ENCODE peak calls at places on chromosomes 5 and 9, in six cellular contexts. F is DND-41, P is MM.1S, S is K562, I is ovary, L is left ventricle myocardium inferior. N is an unnamed sample.

GRCh38 chr9:87909310-87910041 is 8.3 kb upstream of the SPATA31C1 start:
- DNase-seq in P (no peak), S (no peak), I (no peak), F (no peak), L (no peak), N (no peak)

GRCh38 chr5:155087036-155087435 is 73.5 kb downstream of the KIF4B start:
- DNase-seq in P (no peak), I (no peak), L (no peak), S (no peak), F (no peak), N (no peak)

GRCh38 chr5:2864515-2864914 is 113.0 kb upstream of the IRX2 start:
- DNase-seq in P (no peak), S (no peak), F (no peak), L (no peak), I (no peak), N (no peak)

GRCh38 chr9:88533951-88534455 is 975 bp upstream of the NXNL2 start:
- DNase-seq in I (peak; percentile 69), L (peak; percentile 35), S (peak; percentile 61), F (no peak), P (no peak), N (no peak)

GRCh38 chr5:116044073-116044472 is 11.8 kb downstream of the ARL14EPL start:
- DNase-seq in I (no peak), F (no peak), P (no peak), S (no peak), L (no peak), N (no peak)

GRCh38 chr5:177310332-177310731 is 1.4 kb downstream of the MXD3 start:
- DNase-seq in F (no peak), P (no peak), I (no peak), L (no peak), S (no peak), N (no peak)

GRCh38 chr9:92636627-92637026 is 33.3 kb downstream of the IPPK start:
- DNase-seq in S (no peak), I (no peak), L (no peak), P (no peak), F (no peak), N (no peak)

GRCh38 chr9:129399301-129399990 is 221.4 kb upstream of the IER5L start:
- DNase-seq in L (peak; percentile 12), I (peak; percentile 18), P (no peak), F (no peak), S (no peak), N (no peak)

GRCh38 chr9:79220246-79220645 is 351.5 kb upstream of the TLE4 start:
- DNase-seq in P (no peak), F (no peak), I (no peak), L (no peak), S (no peak), N (no peak)

GRCh38 chr9:116998305-116998704 is 311.2 kb downstream of the TRIM32 start:
- DNase-seq in L (no peak), F (peak; percentile 7), I (no peak), P (peak; percentile 55), S (no peak), N (no peak)

GRCh38 chr9:105760053-105760452 is 65.7 kb downstream of the TMEM38B start:
- DNase-seq in S (no peak), P (no peak), F (no peak), I (no peak), L (no peak), N (no peak)

GRCh38 chr5:44942524-44943001 is 133.8 kb downstream of the MRPS30 start:
- DNase-seq in F (no peak), P (no peak), L (no peak), S (no peak), I (no peak), N (no peak)

GRCh38 chr5:80809451-80809850 is 150.7 kb upstream of the RASGRF2 start:
- DNase-seq in S (no peak), P (no peak), I (no peak), F (no peak), L (no peak), N (no peak)

GRCh38 chr5:38189031-38189632 is 69.2 kb upstream of the EGFLAM start:
- DNase-seq in P (no peak), I (no peak), L (no peak), F (no peak), S (no peak), N (no peak)

GRCh38 chr5:139636207-139636792 is 11.8 kb upstream of the CXXC5 start:
- DNase-seq in L (no peak), F (peak; percentile 91), S (no peak), I (no peak), P (peak; percentile 95), N (peak; percentile 73)

GRCh38 chr9:36818242-36818938 is 215.7 kb downstream of the PAX5 start:
- DNase-seq in I (no peak), S (no peak), P (no peak), L (no peak), F (no peak), N (no peak)

GRCh38 chr9:107472581-107473335 is 16.8 kb downstream of the KLF4 start:
- DNase-seq in P (no peak), I (no peak), L (no peak), F (no peak), S (no peak), N (no peak)

GRCh38 chr9:129400971-129401622 is 219.8 kb downstream of the C9orf50 start:
- DNase-seq in I (no peak), P (no peak), S (peak; percentile 6), L (no peak), F (no peak), N (no peak)

GRCh38 chr5:171750316-171750788 is 35.3 kb upstream of the SMIM23 start:
- DNase-seq in I (no peak), P (no peak), F (peak; percentile 16), S (no peak), L (peak; percentile 49), N (no peak)

GRCh38 chr9:20291201-20291600 is 331.1 kb downstream of the MLLT3 start:
- DNase-seq in I (no peak), F (no peak), P (no peak), L (no peak), S (no peak), N (no peak)

GRCh38 chr5:9207820-9208418 is 338.0 kb downstream of the SEMA5A start:
- DNase-seq in S (peak; percentile 33), L (no peak), P (peak; percentile 52), I (no peak), F (no peak), N (no peak)

GRCh38 chr5:119357815-119358559 is 2.2 kb downstream of the TNFAIP8 start:
- DNase-seq in P (no peak), I (no peak), F (no peak), L (no peak), S (no peak), N (no peak)

GRCh38 chr5:119355636-119356383 is at the start of gene TNFAIP8:
- DNase-seq in F (no peak), L (peak; percentile 62), S (peak; percentile 20), I (peak; percentile 33), P (no peak), N (no peak)

GRCh38 chr5:119357309-119357708 is 1.5 kb downstream of the TNFAIP8 start:
- DNase-seq in P (no peak), S (no peak), F (no peak), L (no peak), I (no peak), N (no peak)

GRCh38 chr5:119355244-119355635 is 579 bp upstream of the TNFAIP8 start:
- DNase-seq in S (no peak), P (no peak), F (no peak), L (no peak), I (no peak), N (peak; percentile 17)

GRCh38 chr5:119356384-119357188 is 767 bp downstream of the TNFAIP8 start:
- DNase-seq in S (no peak), I (no peak), P (no peak), F (no peak), L (no peak), N (no peak)
- H3K27ac ChIP-seq in S (no peak overlapping the region), I (no peak overlapping the region), P (no peak overlapping the region), F (no peak overlapping the region), L (peak overlapping the region; percentile 68), N (peak overlapping the region; percentile 21)

GRCh38 chr5:170628691-170629565 is 125.1 kb downstream of the KCNIP1 start:
- DNase-seq in P (no peak), L (no peak), I (no peak), F (no peak), S (no peak), N (no peak)
- H3K9me3 ChIP-seq in P (no peaks in the 10 kb centered on the region), L (no peaks in the 10 kb centered on the region), I (no peaks in the 10 kb centered on the region), F (no peaks in the 10 kb centered on the region), S (no peaks in the 10 kb centered on the region), N (no peaks in the 10 kb centered on the region)

GRCh38 chr9:133950916-133951231 is 41.2 kb downstream of the VAV2 start:
- DNase-seq in P (no peak), L (no peak), I (no peak), F (no peak), S (no peak), N (no peak)
- H3K4me1 ChIP-seq in P (no peaks in the 10 kb centered on the region), L (peaks cover 22% of the 10 kb centered on the region), I (peaks cover 12% of the 10 kb centered on the region), F (no peaks in the 10 kb centered on the region), S (peaks cover 9% of the 10 kb centered on the region), N (no peaks in the 10 kb centered on the region)

GRCh38 chr5:93589348-93589662 is 6.3 kb downstream of the NR2F1 start:
- DNase-seq in F (no peak), S (no peak), P (no peak), I (no peak), L (no peak), N (no peak)

GRCh38 chr5:93590511-93590910 is 7.5 kb downstream of the NR2F1 start:
- DNase-seq in S (no peak), P (no peak), F (no peak), I (no peak), L (no peak), N (no peak)

GRCh38 chr5:93588586-93589347 is 5.7 kb downstream of the NR2F1 start:
- DNase-seq in L (no peak), F (no peak), P (no peak), I (no peak), S (no peak), N (no peak)

GRCh38 chr5:93591323-93591945 is 8.4 kb downstream of the NR2F1 start:
- DNase-seq in L (no peak), P (no peak), S (no peak), I (no peak), F (no peak), N (no peak)

GRCh38 chr5:93589812-93590215 is 6.8 kb downstream of the NR2F1 start:
- DNase-seq in F (no peak), I (no peak), L (no peak), P (no peak), S (no peak), N (no peak)
- H3K27ac ChIP-seq in F (no peak overlapping the region), I (no peak overlapping the region), L (no peak overlapping the region), P (no peak overlapping the region), S (no peak overlapping the region), N (no peak overlapping the region)

GRCh38 chr5:141371572-141372475 is 1.8 kb downstream of the PCDHGB3 start:
- DNase-seq in P (no peak), S (no peak), I (no peak), L (no peak), F (no peak), N (no peak)

GRCh38 chr5:141366016-141366896 is 2.3 kb downstream of the PCDHGA5 start:
- DNase-seq in S (no peak), P (no peak), F (no peak), I (no peak), L (no peak), N (no peak)

GRCh38 chr5:141374627-141375026 is 936 bp downstream of the PCDHGA6 start:
- DNase-seq in L (no peak), I (no peak), F (no peak), S (no peak), P (no peak), N (no peak)

GRCh38 chr5:141373673-141374317 is at the start of gene PCDHGA6:
- DNase-seq in L (no peak), I (no peak), S (no peak), P (peak; percentile 51), F (no peak), N (no peak)

GRCh38 chr5:141369994-141370848 is at the start of gene PCDHGB3:
- DNase-seq in P (peak; percentile 82), I (no peak), F (no peak), S (no peak), L (peak; percentile 56), N (no peak)
- H3K9me3 ChIP-seq in P (no peaks in the 10 kb centered on the region), I (peaks cover 5% of the 10 kb centered on the region), F (no peaks in the 10 kb centered on the region), S (no peaks in the 10 kb centered on the region), L (peaks cover 99% of the 10 kb centered on the region), N (peaks cover 10% of the 10 kb centered on the region)